ENCODE peak calls at places on chromosome 22, in six cellular contexts. E is H1, G is K562, C is GM12878, O is HepG2, B is GM12891. T is an unnamed sample.
A peak's percentile ranks its signal among the peaks of the same experiment; 100 is the strongest.

GRCh38 chr22:36180038-36180880 is 19.7 kb upstream of the APOL3 start:
- DNase-seq in E (peak; percentile 94), G (peak; percentile 72), C (no peak), O (peak; percentile 56), B (peak; percentile 71), T (peak; percentile 66)

GRCh38 chr22:47379037-47379436 is 616.6 kb downstream of the TBC1D22A start:
- DNase-seq in E (no peak), G (no peak), C (no peak), O (no peak), B (no peak), T (no peak)

GRCh38 chr22:35966314-35967045 is 62.1 kb downstream of the RBFOX2 start:
- DNase-seq in E (no peak), G (no peak), C (no peak), O (no peak), B (no peak), T (no peak)

GRCh38 chr22:47064016-47064415 is 301.6 kb downstream of the TBC1D22A start:
- DNase-seq in E (no peak), G (no peak), C (no peak), O (no peak), B (no peak), T (no peak)

GRCh38 chr22:50469377-50470305 is 5.2 kb downstream of the SBF1 start:
- DNase-seq in E (no peak), G (peak; percentile 80), C (peak; percentile 87), O (no peak), B (peak; percentile 97), T (peak; percentile 93)

GRCh38 chr22:24247011-24247507 is 2.2 kb upstream of the GGT5 start:
- DNase-seq in E (no peak), G (no peak), C (no peak), O (no peak), B (no peak), T (no peak)

GRCh38 chr22:36856121-36856791 is 4.5 kb upstream of the NCF4 start:
- DNase-seq in E (peak; percentile 99), G (peak; percentile 77), C (no peak), O (peak; percentile 66), B (peak; percentile 50), T (peak; percentile 55)

GRCh38 chr22:33891992-33892391 is 28.3 kb downstream of the LARGE1 start:
- DNase-seq in E (no peak), G (no peak), C (no peak), O (no peak), B (no peak), T (no peak)

DNA sequence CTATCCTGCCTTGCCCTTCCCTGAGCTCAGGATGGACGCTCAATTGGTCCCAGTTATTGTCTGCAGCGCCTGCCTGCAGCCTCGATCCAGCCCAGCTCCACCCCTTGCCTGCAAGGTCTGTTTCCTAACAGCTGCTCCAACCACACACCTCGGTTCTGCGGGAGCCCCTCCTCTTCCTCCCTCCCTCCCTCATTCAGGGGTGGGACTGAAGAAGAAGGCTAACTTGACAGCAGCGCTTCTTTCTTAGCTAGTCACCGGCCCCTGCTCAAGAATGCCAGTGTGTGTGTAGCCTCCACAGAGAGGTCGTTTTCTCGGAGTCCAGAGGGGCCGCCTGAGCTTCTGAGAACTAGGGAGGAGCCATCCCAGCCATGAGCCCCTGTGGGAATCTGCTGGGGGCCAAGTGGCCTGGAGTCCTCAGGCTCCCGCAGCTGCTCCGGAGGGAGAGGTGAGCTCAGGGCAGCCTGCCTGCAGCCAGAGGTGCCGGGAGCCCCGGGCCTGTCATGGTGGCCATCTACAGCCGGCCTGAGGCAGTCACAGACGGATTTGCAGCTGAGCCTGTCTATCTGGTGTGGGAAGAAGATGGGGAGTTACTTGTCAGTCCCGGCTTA is 36.1 kb downstream of the LIMK2 start:
- DNase-seq in E (peak; percentile 68), G (peak; percentile 76), C (no peak), O (no peak), B (peak; percentile 55), T (no peak)
- TF ChIP-seq POLR2A in E (no peak), G (no peak), C (peak; percentile 46), O (no peak), B (no peak), T (no peak)

GRCh38 chr22:42316988-42317387 is 46.5 kb upstream of the TCF20 start:
- DNase-seq in E (no peak), G (peak; percentile 36), C (no peak), O (no peak), B (no peak), T (no peak)

GRCh38 chr22:42314709-42315391 is 44.4 kb upstream of the TCF20 start:
- DNase-seq in E (no peak), G (no peak), C (no peak), O (no peak), B (no peak), T (no peak)

GRCh38 chr22:42313204-42313603 is 42.8 kb upstream of the TCF20 start:
- DNase-seq in E (no peak), G (no peak), C (no peak), O (no peak), B (no peak), T (no peak)

GRCh38 chr22:42315392-42315756 is 44.9 kb upstream of the TCF20 start:
- DNase-seq in E (no peak), G (no peak), C (no peak), O (no peak), B (no peak), T (no peak)

GRCh38 chr22:42313804-42314581 is 43.5 kb upstream of the TCF20 start:
- DNase-seq in E (peak; percentile 78), G (peak; percentile 45), C (no peak), O (peak; percentile 95), B (peak; percentile 67), T (no peak)
- TF ChIP-seq TAF1 in E (no peak), G (no peak), C (no peak), O (no peak), B (no peak), T (no peak)

GRCh38 chr22:19446603-19447387 is 716 bp downstream of the C22orf39 start:
- DNase-seq in E (no peak), G (no peak), C (no peak), O (peak; percentile 7), B (no peak), T (no peak)

GRCh38 chr22:19449422-19449767 is 1.9 kb upstream of the C22orf39 start:
- DNase-seq in E (no peak), G (no peak), C (no peak), O (no peak), B (no peak), T (no peak)

GRCh38 chr22:19448739-19449421 is 1.4 kb upstream of the C22orf39 start:
- DNase-seq in E (no peak), G (no peak), C (no peak), O (no peak), B (no peak), T (no peak)

GRCh38 chr22:19448076-19448607 is 631 bp upstream of the C22orf39 start:
- DNase-seq in E (no peak), G (peak; percentile 84), C (no peak), O (peak; percentile 55), B (peak; percentile 53), T (peak; percentile 53)

DNA sequence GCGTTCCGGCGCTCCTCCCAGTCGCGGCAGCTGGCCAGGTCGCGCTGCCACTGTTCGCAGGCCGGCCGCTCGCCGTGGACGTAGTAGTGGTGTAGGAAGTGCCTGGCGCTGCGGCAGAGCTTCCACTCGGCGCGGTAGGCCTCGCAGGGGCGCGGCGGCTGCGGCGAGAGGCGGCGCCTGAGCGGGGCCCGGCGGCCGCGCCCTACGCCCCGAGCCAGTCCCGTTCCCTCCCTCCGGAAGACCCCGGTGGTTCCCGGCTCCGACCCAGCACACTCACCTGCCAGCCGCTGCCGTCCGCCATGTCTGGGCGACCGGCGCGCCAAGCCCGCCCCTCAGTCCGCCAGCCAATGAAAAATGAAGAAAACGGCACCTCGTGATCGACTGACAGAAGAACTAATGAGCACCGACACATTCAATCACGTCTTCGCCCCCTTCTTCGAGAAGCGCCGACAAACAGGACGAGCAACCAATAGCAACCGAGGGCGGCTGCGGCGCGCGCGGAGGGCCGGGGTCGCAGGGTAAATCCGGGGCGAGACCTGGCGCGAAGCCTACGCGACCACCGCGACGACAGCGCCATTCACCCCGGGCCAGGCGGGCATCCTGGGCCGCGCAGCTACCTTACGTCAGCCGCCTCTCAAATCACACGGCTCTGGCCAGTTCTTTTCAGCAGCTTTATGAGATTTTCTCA is at the start of gene C22orf39:
- DNase-seq in E (peak; percentile 92), G (peak; percentile 100), C (peak; percentile 67), O (peak; percentile 93), B (peak; percentile 94), T (peak; percentile 91)
- TF ChIP-seq POLR2A in E (peak; percentile 87), G (peak; percentile 97), C (peak; percentile 92), O (peak; percentile 55), B (peak; percentile 67), T (peak; percentile 78)

GRCh38 chr22:49208768-49209252 is 618.9 kb downstream of the BRD1 start:
- DNase-seq in E (peak; percentile 79), G (peak; percentile 18), C (no peak), O (no peak), B (no peak), T (no peak)
- TF ChIP-seq TAF1 in E (no peak), G (no peak), C (no peak), O (no peak), B (no peak), T (no peak)

DNA sequence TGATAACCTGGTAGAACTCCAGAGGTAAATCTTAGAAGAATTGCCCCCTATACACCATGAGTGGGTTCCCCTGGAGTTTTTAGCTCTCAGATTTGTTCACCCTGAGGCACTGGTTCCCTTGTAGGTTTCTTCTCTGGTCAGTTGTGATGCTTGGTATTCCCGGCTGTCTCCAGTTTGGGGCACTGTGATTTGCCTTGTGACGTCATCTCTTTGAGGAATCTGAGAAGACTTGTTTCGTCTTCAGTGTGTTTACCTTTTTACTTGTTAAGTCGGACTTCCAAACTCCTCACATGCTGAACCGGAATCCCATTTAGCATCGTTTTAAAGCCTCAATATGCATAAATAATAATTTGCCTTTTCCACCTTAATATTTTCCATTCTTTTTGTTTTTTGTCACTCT is 54.4 kb downstream of the CECR2 start:
- DNase-seq in E (no peak), G (no peak), C (no peak), O (no peak), B (no peak), T (no peak)
- TF ChIP-seq POLR2A in E (no peak), G (no peak), C (no peak), O (no peak), B (no peak), T (no peak)

GRCh38 chr22:31629741-31630184 is 32.3 kb downstream of the PISD start:
- DNase-seq in E (no peak), G (no peak), C (no peak), O (no peak), B (no peak), T (no peak)
- TF ChIP-seq TAF1 in E (no peak), G (no peak), C (no peak), O (no peak), B (no peak), T (no peak)

GRCh38 chr22:20299736-20300136 is 20.1 kb downstream of the DGCR6L start:
- DNase-seq in E (no peak), G (no peak), C (no peak), O (no peak), B (no peak), T (no peak)
- TF ChIP-seq POLR2A in E (no peak), G (no peak), C (no peak), O (no peak), B (no peak), T (no peak)

GRCh38 chr22:39083212-39084165 is 6.4 kb downstream of the APOBEC3G start:
- DNase-seq in E (no peak), G (no peak), C (no peak), O (no peak), B (no peak), T (no peak)
- TF ChIP-seq TAF1 in E (no peak), G (no peak), C (no peak), O (no peak), B (no peak), T (no peak)

T was measured in GM12892.